ENCODE peak calls at places on chromosomes 6 and 20, in nine cellular contexts. K is NCI-H2029 treated with DMSO at 0.1 percent for 48 hours; S is cardiac muscle cell; Z is DMS79; V is NCI-H460; A is activated T-cell treated with anti-CD3 and anti-CD28 coated beads, Interleukin-2, amount 50 U/mL, for 72 hours; I is NB4; Y is activated gamma-delta T cell treated with Interleukin-2 at 50 U/mL for 16 hours; T is HL-60. X is an unnamed sample.

GRCh38 chr20:57907131-57908083 is 197.6 kb upstream of the PMEPA1 start:
- DNase-seq in T (no peak), K (no peak), Z (no peak), Y (no peak), V (no peak), A (no peak), S (peak), I (no peak), X (no peak)

GRCh38 chr6:13397359-13398080 is 69.2 kb upstream of the TBC1D7 start:
- DNase-seq in S (no peak), K (no peak), T (no peak), Z (no peak), A (no peak), I (peak), Y (no peak), V (no peak), X (peak)

GRCh38 chr6:15677822-15678221 is 15.0 kb upstream of the DTNBP1 start:
- DNase-seq in V (no peak), K (no peak), I (no peak), T (no peak), Z (no peak), A (no peak), S (no peak), Y (no peak), X (no peak)

GRCh38 chr6:27608916-27609883 is 136.3 kb upstream of the ZNF184 start:
- DNase-seq in Y (no peak), S (peak), I (peak), Z (no peak), K (no peak), A (no peak), T (no peak), V (no peak), X (peak)

GRCh38 chr6:29976588-29977424 is 34.5 kb downstream of the HLA-A start:
- DNase-seq in S (peak), Z (peak), K (peak), V (peak), Y (peak), T (no peak), A (peak), I (peak), X (peak)

GRCh38 chr20:49620364-49621240 is 52.7 kb upstream of the PTGIS start:
- DNase-seq in V (no peak), T (no peak), I (peak), K (no peak), A (peak), Z (no peak), S (no peak), Y (no peak), X (no peak)

GRCh38 chr6:14676084-14676483 is 558.5 kb downstream of the CD83 start:
- DNase-seq in T (no peak), V (no peak), Z (no peak), S (peak), K (no peak), Y (no peak), A (no peak), I (no peak), X (no peak)

GRCh38 chr6:37311666-37312473 is 41.9 kb upstream of the RNF8 start:
- DNase-seq in K (no peak), I (peak), Y (no peak), Z (no peak), A (no peak), T (no peak), S (peak), V (no peak), X (peak)

GRCh38 chr20:17391108-17391771 is 139.9 kb downstream of the BFSP1 start:
- DNase-seq in Y (no peak), S (no peak), V (no peak), I (peak), Z (no peak), K (no peak), A (no peak), T (no peak), X (no peak)

GRCh38 chr20:56628873-56629463 is at the start of gene TFAP2C:
- DNase-seq in K (no peak), I (peak), Y (no peak), S (peak), Z (peak), T (no peak), V (peak), A (peak), X (peak)

GRCh38 chr20:31835977-31836852 is 9.2 kb downstream of the FOXS1 start:
- DNase-seq in T (peak), V (peak), K (peak), A (peak), Z (peak), I (peak), S (peak), Y (peak), X (peak)

GRCh38 chr6:44494011-44494501 is 106.5 kb downstream of the CDC5L start:
- DNase-seq in Z (no peak), T (no peak), Y (no peak), A (no peak), S (peak), K (no peak), I (peak), V (no peak), X (peak)

GRCh38 chr20:58721951-58722371 is 29.4 kb downstream of the NPEPL1 start:
- DNase-seq in A (no peak), I (peak), T (no peak), V (no peak), K (no peak), Y (no peak), S (no peak), Z (no peak), X (no peak)

GRCh38 chr6:12545837-12546658 is 170.5 kb upstream of the PHACTR1 start:
- DNase-seq in V (peak), Y (no peak), T (no peak), K (no peak), A (no peak), I (no peak), Z (no peak), S (peak), X (no peak)

GRCh38 chr6:139752086-139752485 is 377.6 kb upstream of the CITED2 start:
- DNase-seq in S (no peak), A (no peak), V (no peak), T (no peak), I (no peak), K (no peak), Z (no peak), Y (no peak), X (no peak)

GRCh38 chr20:13856356-13856755 is 71.5 kb downstream of the NDUFAF5 start:
- DNase-seq in Y (no peak), I (no peak), A (no peak), T (no peak), K (no peak), Z (no peak), V (no peak), S (no peak), X (no peak)

GRCh38 chr6:126087456-126087855 is 101.1 kb downstream of the TRMT11 start:
- DNase-seq in S (no peak), Z (no peak), A (no peak), I (no peak), V (no peak), K (no peak), T (no peak), Y (no peak), X (no peak)

GRCh38 chr6:110319843-110320242 is 38.3 kb downstream of the METTL24 start:
- DNase-seq in A (no peak), Y (no peak), I (no peak), T (no peak), K (no peak), Z (no peak), V (no peak), S (no peak), X (no peak)

GRCh38 chr6:134502614-134503541 is 185.0 kb upstream of the SGK1 start:
- DNase-seq in Z (no peak), K (no peak), I (peak), T (no peak), A (no peak), Y (no peak), S (no peak), V (no peak), X (no peak)

GRCh38 chr20:34111057-34111711 is 859 bp downstream of the EIF2S2 start:
- DNase-seq in S (peak), K (no peak), T (no peak), Z (no peak), A (no peak), I (peak), V (peak), Y (no peak), X (peak)

GRCh38 chr6:113690255-113690956 is 166.7 kb upstream of the MARCKS start:
- DNase-seq in T (no peak), S (peak), I (peak), V (no peak), A (no peak), K (peak), Y (no peak), Z (peak), X (no peak)

GRCh38 chr6:80767808-80768207 is 661.3 kb downstream of the BCKDHB start:
- DNase-seq in K (no peak), S (peak), T (no peak), Y (no peak), A (no peak), Z (no peak), I (no peak), V (peak), X (no peak)

GRCh38 chr20:19497064-19497463 is 261.0 kb upstream of the RIN2 start:
- DNase-seq in Z (no peak), Y (no peak), V (no peak), T (no peak), K (no peak), I (no peak), S (no peak), A (no peak), X (no peak)

GRCh38 chr6:86205980-86206379 is 563.3 kb upstream of the SYNCRIP start:
- DNase-seq in K (no peak), I (no peak), Z (no peak), A (no peak), T (no peak), Y (no peak), V (no peak), S (no peak), X (no peak)

GRCh38 chr20:6269163-6269873 is 146.5 kb upstream of the FERMT1 start:
- DNase-seq in S (peak), I (peak), T (no peak), V (no peak), A (no peak), Y (no peak), Z (no peak), K (no peak), X (peak)

GRCh38 chr20:5357942-5358341 is 41.2 kb upstream of the PROKR2 start:
- DNase-seq in Z (no peak), K (no peak), T (no peak), A (no peak), Y (no peak), I (peak), S (no peak), V (no peak), X (no peak)

GRCh38 chr6:153216789-153217188 is 85.7 kb upstream of the RGS17 start:
- DNase-seq in I (no peak), K (no peak), S (no peak), T (no peak), A (no peak), Y (no peak), V (no peak), Z (no peak), X (no peak)

GRCh38 chr6:163860194-163861081 is 445.9 kb downstream of the QKI start:
- DNase-seq in K (no peak), T (no peak), I (peak), Z (no peak), Y (no peak), A (no peak), S (peak), V (no peak), X (peak)

GRCh38 chr6:117138920-117139319 is 126.4 kb upstream of the VGLL2 start:
- DNase-seq in A (no peak), K (peak), T (no peak), I (no peak), Z (no peak), Y (no peak), S (no peak), V (no peak), X (no peak)

GRCh38 chr6:108746411-108746810 is 101.8 kb upstream of the ARMC2 start:
- DNase-seq in I (no peak), Y (no peak), V (no peak), T (no peak), K (no peak), Z (no peak), S (no peak), A (no peak), X (no peak)

GRCh38 chr6:131519670-131520436 is 53.2 kb upstream of the ARG1 start:
- DNase-seq in I (peak), V (peak), A (peak), S (peak), Y (peak), T (peak), Z (no peak), K (no peak), X (peak)

GRCh38 chr20:57390604-57391438 is at the start of gene RBM38:
- DNase-seq in Y (peak), I (peak), S (peak), V (peak), K (no peak), T (no peak), A (peak), Z (no peak), X (peak)

GRCh38 chr6:136526196-136526930 is 23.9 kb downstream of the MAP7 start:
- DNase-seq in S (peak), Z (peak), A (peak), K (no peak), T (no peak), V (no peak), I (peak), Y (peak), X (peak)

X was measured in erythroblast.